ENCODE peak calls at places on chromosomes 7 and 10, in seven cellular contexts. N is SK-N-SH, L is HCT116, X is H1, R is GM12878, H is K562, V is HepG2. S is an unnamed sample.

GRCh38 chr7:102018876-102019275 is 201.4 kb downstream of the CUX1 start:
- DNase-seq in V (no peak), H (no peak), N (no peak), X (no peak), R (no peak), L (no peak), S (no peak)

GRCh38 chr7:140534743-140535142 is 55.4 kb upstream of the MKRN1 start:
- DNase-seq in N (no peak), H (no peak), X (no peak), V (no peak), R (no peak), L (no peak), S (no peak)

GRCh38 chr10:58239561-58240169 is 28.0 kb downstream of the IPMK start:
- DNase-seq in V (no peak), H (peak; percentile 6), X (no peak), L (no peak), N (no peak), R (no peak), S (no peak)

GRCh38 chr10:75617485-75618155 is 186.2 kb downstream of the LRMDA start:
- DNase-seq in H (no peak), N (no peak), L (no peak), X (no peak), R (no peak), V (no peak), S (no peak)

GRCh38 chr10:79393924-79394610 is 46.8 kb downstream of the PPIF start:
- DNase-seq in H (no peak), N (no peak), R (no peak), X (no peak), V (no peak), L (no peak), S (no peak)

GRCh38 chr7:144827581-144828139 is 8.2 kb downstream of the TPK1 start:
- DNase-seq in H (no peak), R (no peak), X (no peak), V (no peak), N (no peak), L (no peak), S (no peak)

GRCh38 chr7:37440738-37441404 is 7.8 kb downstream of the ELMO1 start:
- DNase-seq in R (no peak), N (peak; percentile 50), X (no peak), V (no peak), L (no peak), H (no peak), S (no peak)

GRCh38 chr7:129536323-129536722 is 34.0 kb downstream of the SMKR1 start:
- DNase-seq in L (no peak), H (no peak), X (no peak), V (no peak), R (no peak), N (no peak), S (no peak)

GRCh38 chr7:121082400-121083101 is 94.0 kb downstream of the CPED1 start:
- DNase-seq in V (no peak), N (no peak), R (no peak), H (no peak), X (no peak), L (no peak), S (no peak)
- TF ChIP-seq JUND in V (no peak), N (no peak), R (no peak), H (no peak), X (no peak), L (no peak), S (no peak)

DNA sequence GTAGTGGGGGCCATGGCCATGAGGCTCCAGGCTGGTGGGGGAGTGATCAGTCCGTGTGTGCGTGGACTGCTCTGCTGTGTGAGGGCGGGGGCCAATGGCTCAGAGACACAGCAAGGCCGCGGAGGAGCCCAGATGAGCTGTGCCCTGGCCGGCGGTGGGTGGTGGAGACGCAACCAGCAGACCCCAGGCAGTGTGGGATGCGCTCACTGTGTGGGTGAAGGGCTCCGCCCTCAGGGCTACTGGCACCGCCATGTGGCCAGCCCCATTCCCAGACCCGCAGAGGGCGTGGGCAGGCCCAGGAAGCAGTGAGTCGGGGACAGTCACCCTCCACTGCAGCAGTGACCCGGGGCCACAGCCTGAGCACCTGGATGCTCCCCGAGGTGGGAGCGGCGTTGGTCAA is 9.1 kb downstream of the NKX6-2 start:
- DNase-seq in X (no peak), H (no peak), V (no peak), R (no peak), L (no peak), N (no peak), S (no peak)
- TF ChIP-seq JUND in X (no peak), H (no peak), V (no peak), R (no peak), L (no peak), N (no peak), S (no peak)

GRCh38 chr7:111290982-111291381 is 200.1 kb downstream of the LRRN3 start:
- DNase-seq in V (no peak), L (no peak), R (no peak), X (no peak), H (no peak), N (no peak), S (no peak)

GRCh38 chr7:111290419-111290818 is 199.5 kb downstream of the LRRN3 start:
- DNase-seq in R (no peak), L (no peak), V (no peak), H (no peak), N (peak; percentile 34), X (no peak), S (no peak)

GRCh38 chr7:111294494-111294893 is 203.6 kb downstream of the LRRN3 start:
- DNase-seq in H (no peak), V (no peak), N (no peak), L (no peak), X (no peak), R (no peak), S (no peak)

GRCh38 chr7:111292026-111292430 is 201.1 kb downstream of the LRRN3 start:
- DNase-seq in N (no peak), X (no peak), V (no peak), R (no peak), H (no peak), L (no peak), S (no peak)
- TF ChIP-seq JUND in N (no peak), X (no peak), V (no peak), R (no peak), H (no peak), L (no peak), S (no peak)

DNA sequence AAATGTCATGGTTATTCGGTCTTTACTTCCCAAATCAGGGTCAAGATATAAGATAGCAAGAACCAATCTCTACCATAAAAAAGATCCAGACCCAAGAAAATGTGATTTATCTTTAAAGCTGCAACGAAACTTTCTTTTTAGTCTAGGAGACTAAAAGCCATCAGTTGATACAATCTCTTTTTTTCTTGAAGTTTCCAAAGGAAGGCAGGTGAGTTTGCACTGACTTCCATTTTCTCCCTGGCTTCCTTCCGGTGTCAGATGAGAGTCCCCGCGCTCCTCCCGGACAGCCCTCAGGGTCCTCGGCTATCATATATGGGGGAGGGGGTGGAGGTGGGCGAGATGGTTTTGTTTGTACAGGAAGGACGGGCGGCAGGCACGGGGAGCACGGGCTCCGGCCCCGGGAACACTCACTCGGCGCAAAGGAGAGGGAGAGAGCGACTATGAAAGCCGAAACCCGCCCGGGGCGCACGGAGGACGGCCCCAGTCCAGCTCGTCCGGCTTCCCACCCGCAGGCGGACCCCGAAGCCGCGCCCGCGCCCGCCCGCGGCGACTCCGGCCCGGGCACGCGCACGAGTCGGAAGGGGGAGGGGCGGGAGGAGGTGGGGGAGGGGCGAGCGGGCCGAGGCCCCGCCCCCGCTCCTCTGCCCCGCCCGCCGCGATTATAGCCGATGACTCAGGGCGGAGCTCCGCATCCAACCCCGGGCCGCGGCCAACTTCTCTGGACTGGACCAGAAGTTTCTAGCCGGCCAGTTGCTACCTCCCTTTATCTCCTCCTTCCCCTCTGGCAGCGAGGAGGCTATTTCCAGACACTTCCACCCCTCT is at the start of gene BAG3:
- DNase-seq in N (peak; percentile 96), L (peak; percentile 80), V (peak; percentile 69), R (no peak), X (peak; percentile 50), H (peak; percentile 90), S (peak; percentile 89)
- TF ChIP-seq JUND in N (peak; percentile 45), L (no peak), V (no peak), R (no peak), X (peak; percentile 59), H (peak; percentile 75), S (no peak)

GRCh38 chr7:103344453-103345149 is at the start of gene DNAJC2:
- DNase-seq in H (peak; percentile 98), L (peak; percentile 90), N (peak; percentile 96), R (peak; percentile 69), V (peak; percentile 87), X (peak; percentile 63), S (peak; percentile 92)

GRCh38 chr7:103348959-103349358 is 1.5 kb downstream of the PSMC2 start:
- DNase-seq in X (no peak), V (no peak), R (no peak), H (no peak), L (no peak), N (no peak), S (no peak)

GRCh38 chr7:103347507-103348267 is at the start of gene PSMC2:
- DNase-seq in N (peak; percentile 82), H (peak; percentile 97), R (peak; percentile 80), X (peak; percentile 49), L (peak; percentile 94), V (peak; percentile 92), S (peak; percentile 92)

GRCh38 chr7:103343758-103344452 is 662 bp downstream of the DNAJC2 start:
- DNase-seq in R (no peak), H (peak; percentile 60), X (no peak), N (peak; percentile 19), L (no peak), V (peak; percentile 29), S (peak; percentile 11)

DNA sequence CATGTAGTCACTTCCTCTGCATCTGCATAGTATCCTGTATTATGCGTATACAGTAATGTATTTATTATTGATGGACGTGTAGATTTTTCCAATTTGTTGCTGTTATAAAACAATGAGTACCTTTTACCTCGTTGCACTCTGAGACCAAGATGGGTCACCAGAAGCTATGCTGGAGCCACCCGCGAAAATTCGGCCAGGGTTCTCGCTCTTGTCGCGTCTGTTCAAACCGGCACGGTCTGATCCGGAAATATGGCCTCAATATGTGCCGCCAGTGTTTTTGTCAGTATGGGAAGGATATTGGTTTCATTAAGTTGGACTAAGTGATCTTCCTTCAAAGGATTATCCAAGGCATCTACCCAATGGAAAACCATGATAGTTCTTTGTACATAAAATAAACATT is 1.0 kb downstream of the PSMC2 start:
- DNase-seq in L (no peak), R (no peak), X (no peak), V (no peak), N (no peak), H (peak; percentile 36), S (no peak)
- TF ChIP-seq JUND in L (no peak), R (no peak), X (no peak), V (no peak), N (no peak), H (no peak), S (no peak)

DNA sequence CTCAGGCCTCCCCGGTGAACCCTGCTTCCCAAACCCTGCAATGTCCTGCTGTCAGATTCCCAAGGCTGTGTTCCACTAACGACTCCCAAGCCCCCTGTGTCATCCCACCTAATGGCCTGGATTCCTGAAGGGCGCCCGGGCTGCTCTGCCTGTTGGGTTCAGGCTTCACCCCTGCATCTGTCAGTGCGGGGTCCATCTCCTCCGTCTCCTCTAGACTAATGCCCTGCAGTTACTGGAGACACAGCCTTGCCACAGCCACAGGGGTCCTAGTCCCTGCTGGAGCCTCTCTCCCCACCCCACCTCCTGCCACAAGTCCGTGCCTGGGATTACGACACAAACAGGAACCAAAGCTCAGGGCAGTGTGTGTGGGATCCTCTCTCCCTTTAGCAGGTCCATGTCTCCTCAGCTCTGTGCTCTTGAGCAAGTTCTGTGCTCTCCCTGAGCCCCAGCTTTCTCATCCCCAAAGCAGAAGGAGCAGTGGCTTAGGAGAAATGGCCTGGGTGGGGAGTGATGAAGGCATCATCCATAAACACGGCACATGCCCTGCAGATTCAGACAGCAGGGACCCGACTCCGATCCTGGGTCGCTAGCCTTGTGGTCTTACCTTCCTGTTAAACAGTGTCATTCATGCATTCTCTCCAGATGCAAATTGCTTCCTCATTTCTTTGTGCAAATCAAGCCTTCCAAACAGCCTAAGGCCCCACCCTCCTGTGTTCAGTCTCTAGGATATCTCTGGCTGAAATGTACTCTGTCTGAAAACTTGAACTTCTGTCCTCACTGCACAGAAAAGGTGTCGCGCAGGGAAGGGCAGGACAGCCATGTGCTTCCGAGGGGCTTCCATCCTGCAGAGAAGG is 8.2 kb upstream of the RBP3 start:
- DNase-seq in V (no peak), R (no peak), L (no peak), H (no peak), N (no peak), X (no peak), S (no peak)
- TF ChIP-seq JUND in V (no peak), R (no peak), L (no peak), H (no peak), N (no peak), X (no peak), S (no peak)

S was measured in T47D.